ENCODE peak calls at places on chromosomes 12 and 14, in eight cellular contexts. G is fibroblast of lung, E is PC-9, Q is K562, N is HepG2, Y is GM23248, C is neural progenitor cell, U is hepatocyte. O is an unnamed sample.

GRCh38 chr12:96886998-96887677 is 19.9 kb upstream of the NEDD1 start:
- DNase-seq in Y (no peak), U (peak; percentile 45), Q (no peak), N (no peak), G (peak; percentile 90), E (no peak), C (no peak), O (no peak)

GRCh38 chr12:8687846-8688601 is 9.8 kb upstream of the RIMKLB start:
- DNase-seq in C (peak; percentile 26), Y (peak; percentile 81), Q (no peak), U (peak; percentile 81), G (peak; percentile 97), E (peak; percentile 59), N (no peak), O (peak; percentile 79)

GRCh38 chr12:93825926-93826599 is 148.9 kb downstream of the CRADD start:
- DNase-seq in Y (peak; percentile 32), N (no peak), U (no peak), Q (no peak), E (no peak), G (peak; percentile 60), C (no peak), O (no peak)

GRCh38 chr12:92408072-92408900 is 262.6 kb upstream of the BTG1 start:
- DNase-seq in U (peak; percentile 15), N (peak; percentile 4), C (peak; percentile 41), Q (peak; percentile 38), Y (peak; percentile 53), E (peak; percentile 39), G (no peak), O (peak; percentile 55)

GRCh38 chr14:91140672-91141071 is 26.8 kb downstream of the DGLUCY start:
- DNase-seq in Y (peak; percentile 32), N (peak; percentile 55), G (peak; percentile 17), E (peak; percentile 37), Q (peak; percentile 25), C (peak; percentile 69), U (no peak), O (peak; percentile 59)

GRCh38 chr12:66188584-66189475 is at the start of gene IRAK3:
- DNase-seq in U (peak; percentile 69), Q (no peak), N (no peak), G (peak; percentile 37), C (peak; percentile 74), Y (peak; percentile 82), E (no peak), O (peak; percentile 37)

GRCh38 chr14:38790916-38791315 is 312.1 kb downstream of the SEC23A start:
- DNase-seq in Q (no peak), N (no peak), C (no peak), E (no peak), G (peak; percentile 60), Y (peak; percentile 27), U (no peak), O (no peak)

GRCh38 chr12:24469089-24469488 is 479.8 kb downstream of the BCAT1 start:
- DNase-seq in E (no peak), G (no peak), Q (no peak), U (no peak), C (no peak), Y (no peak), N (no peak), O (no peak)

GRCh38 chr12:117863004-117863709 is 105.6 kb downstream of the KSR2 start:
- DNase-seq in Q (no peak), E (peak; percentile 77), Y (peak; percentile 83), C (no peak), G (peak; percentile 16), U (no peak), N (no peak), O (peak; percentile 51)

GRCh38 chr14:89025581-89026236 is 201.3 kb downstream of the TTC8 start:
- DNase-seq in C (no peak), Y (peak; percentile 91), Q (no peak), E (no peak), N (no peak), G (no peak), U (no peak), O (no peak)

GRCh38 chr14:92967346-92967926 is 44.5 kb downstream of the CHGA start:
- DNase-seq in G (peak; percentile 11), Q (no peak), C (no peak), N (no peak), Y (peak; percentile 22), U (no peak), E (no peak), O (no peak)

GRCh38 chr12:92649511-92650227 is 53.1 kb upstream of the PLEKHG7 start:
- DNase-seq in N (peak; percentile 59), Y (peak; percentile 92), U (peak; percentile 80), C (peak; percentile 82), Q (peak; percentile 42), E (peak; percentile 54), G (peak; percentile 84), O (peak; percentile 82)

GRCh38 chr12:77064891-77065360 is 443 bp downstream of the E2F7 start:
- DNase-seq in C (peak; percentile 70), E (no peak), Y (no peak), G (no peak), U (no peak), N (no peak), Q (no peak), O (no peak)

DNA sequence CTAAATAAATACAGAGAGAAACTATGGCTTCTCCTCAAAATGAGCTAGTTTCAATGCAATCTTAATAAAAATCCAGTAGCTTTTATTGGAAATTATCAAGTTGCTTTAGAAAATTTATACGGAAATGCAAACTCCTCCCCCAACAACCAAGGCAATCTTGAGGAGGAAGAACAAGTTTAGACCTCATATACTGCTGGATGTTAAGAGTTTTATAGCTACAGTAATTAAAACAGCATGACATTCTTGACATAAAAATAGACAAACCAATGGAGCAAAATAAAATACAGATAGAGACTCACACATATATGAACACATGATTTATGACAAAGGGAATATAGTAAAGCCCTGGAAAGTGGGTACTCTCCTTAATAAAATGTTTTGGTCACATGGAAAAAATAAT is 368.7 kb downstream of the C12orf75 start:
- DNase-seq in N (no peak), U (no peak), Y (no peak), G (no peak), C (no peak), Q (no peak), E (no peak), O (no peak)
- H3K4me1 ChIP-seq in N (no peaks in the 10 kb centered on the region), U (no peaks in the 10 kb centered on the region), Y (no peaks in the 10 kb centered on the region), G (no peaks in the 10 kb centered on the region), C (no peaks in the 10 kb centered on the region), Q (no peaks in the 10 kb centered on the region), E (no peaks in the 10 kb centered on the region), O (no peaks in the 10 kb centered on the region)

GRCh38 chr12:42483534-42483857 is 106.0 kb downstream of the PRICKLE1 start:
- DNase-seq in C (no peak), G (peak; percentile 48), Y (peak; percentile 60), U (peak; percentile 62), N (no peak), E (no peak), Q (peak; percentile 55), O (peak; percentile 42)

GRCh38 chr12:42482820-42483533 is 106.6 kb downstream of the PRICKLE1 start:
- DNase-seq in E (no peak), G (peak; percentile 61), C (peak; percentile 94), N (peak; percentile 24), U (peak; percentile 91), Q (peak; percentile 81), Y (peak; percentile 82), O (peak; percentile 56)

GRCh38 chr12:42485823-42486222 is 103.7 kb downstream of the PRICKLE1 start:
- DNase-seq in E (no peak), Q (no peak), C (no peak), N (no peak), U (no peak), Y (no peak), G (no peak), O (no peak)

GRCh38 chr12:42486407-42486806 is 103.1 kb downstream of the PRICKLE1 start:
- DNase-seq in Y (no peak), G (no peak), E (no peak), U (no peak), Q (peak; percentile 24), C (peak; percentile 35), N (no peak), O (no peak)

GRCh38 chr12:42484996-42485395 is 104.5 kb downstream of the PRICKLE1 start:
- DNase-seq in G (peak; percentile 36), Y (no peak), C (no peak), U (no peak), E (no peak), N (no peak), Q (no peak), O (peak; percentile 20)
- TF ChIP-seq EZH2 in G (no peak), Y (no peak), C (no peak), U (no peak), E (no peak), N (no peak), Q (no peak), O (no peak)

GRCh38 chr14:28083456-28083855 is 683.1 kb upstream of the FOXG1 start:
- DNase-seq in N (no peak), G (peak; percentile 54), Q (no peak), U (no peak), Y (no peak), E (no peak), C (peak; percentile 4), O (no peak)

DNA sequence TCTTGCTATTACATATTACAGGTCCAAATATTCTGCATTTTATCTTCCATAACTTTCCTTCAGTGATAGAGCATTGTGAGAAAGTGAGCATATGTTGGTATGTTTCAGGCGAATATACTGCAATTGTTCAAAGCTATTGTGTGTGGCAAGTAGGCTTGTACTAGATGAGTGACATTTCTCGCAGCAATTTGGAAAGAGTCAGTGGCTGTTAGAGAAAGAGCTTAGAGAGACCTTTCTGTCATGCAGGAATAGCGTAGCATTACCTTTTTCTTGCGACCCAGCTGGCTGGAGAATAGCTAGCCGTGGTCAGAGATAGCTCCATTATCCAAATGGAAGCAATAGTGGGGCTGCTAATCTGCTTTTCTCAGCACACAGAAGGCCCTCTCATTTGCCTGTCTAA is 678.5 kb upstream of the FOXG1 start:
- DNase-seq in U (no peak), E (no peak), C (peak; percentile 45), Y (no peak), N (no peak), G (no peak), Q (no peak), O (no peak)
- H3K4me1 ChIP-seq in U (no peaks in the 10 kb centered on the region), E (no peaks in the 10 kb centered on the region), C (peaks cover 43% of the 10 kb centered on the region), Y (no peaks in the 10 kb centered on the region), N (no peaks in the 10 kb centered on the region), G (no peaks in the 10 kb centered on the region), Q (no peaks in the 10 kb centered on the region), O (no peaks in the 10 kb centered on the region)

GRCh38 chr12:114451657-114452056 is 45.7 kb upstream of the TBX5 start:
- DNase-seq in Q (no peak), C (no peak), Y (no peak), U (no peak), G (no peak), N (no peak), E (no peak), O (no peak)

GRCh38 chr12:114450019-114450418 is 44.1 kb upstream of the TBX5 start:
- DNase-seq in C (no peak), Y (no peak), E (no peak), N (no peak), U (no peak), Q (no peak), G (no peak), O (no peak)

GRCh38 chr12:114448618-114448933 is 42.6 kb upstream of the TBX5 start:
- DNase-seq in Q (peak; percentile 19), N (no peak), Y (no peak), G (no peak), U (no peak), E (no peak), C (peak; percentile 56), O (no peak)

GRCh38 chr12:114447799-114448617 is 42.1 kb upstream of the TBX5 start:
- DNase-seq in Y (no peak), U (no peak), Q (no peak), C (no peak), N (no peak), E (no peak), G (no peak), O (no peak)

GRCh38 chr12:114450511-114451300 is 44.8 kb upstream of the TBX5 start:
- DNase-seq in E (no peak), G (no peak), U (no peak), Q (no peak), Y (no peak), N (no peak), C (no peak), O (no peak)
- TF ChIP-seq EZH2 in E (no peak), G (no peak), U (no peak), Q (no peak), Y (no peak), N (no peak), C (peak; percentile 40), O (no peak)

O was measured in mammary epithelial cell.